ENCODE peak calls at places on chromosomes 1 and 21, in eight cellular contexts. H, D, C, T, K, J, V and Z are unnamed samples.

GRCh38 chr1:30527511-30528140 is 195.8 kb downstream of the MATN1 start:
- DNase-seq in H (no peak), D (no peak), C (no peak), T (peak), K (no peak), J (peak), V (no peak), Z (no peak)

GRCh38 chr1:53325326-53326087 is 2.4 kb downstream of the LRP8 start:
- DNase-seq in H (no peak), D (no peak), C (no peak), T (no peak), K (no peak), J (no peak), V (no peak), Z (peak)

GRCh38 chr1:54604572-54605370 is 18.6 kb downstream of the FAM151A start:
- DNase-seq in H (no peak), D (no peak), C (no peak), T (no peak), K (no peak), J (no peak), V (peak), Z (no peak)

GRCh38 chr1:187409341-187409740 is 580.6 kb downstream of the PLA2G4A start:
- DNase-seq in H (no peak), D (no peak), C (no peak), T (no peak), K (no peak), J (no peak), V (no peak), Z (no peak)

GRCh38 chr1:41492341-41492848 is 7.9 kb upstream of the EDN2 start:
- DNase-seq in H (peak), D (no peak), C (no peak), T (no peak), K (no peak), J (no peak), V (no peak), Z (peak)

GRCh38 chr1:76038306-76039004 is 36.1 kb upstream of the ST6GALNAC3 start:
- DNase-seq in H (no peak), D (no peak), C (no peak), T (no peak), K (no peak), J (no peak), V (no peak), Z (no peak)

GRCh38 chr21:45236481-45236880 is 51.2 kb downstream of the POFUT2 start:
- DNase-seq in H (no peak), D (no peak), C (no peak), T (no peak), K (no peak), J (no peak), V (no peak), Z (no peak)

GRCh38 chr1:230458509-230458908 is 32.4 kb upstream of the PGBD5 start:
- DNase-seq in H (no peak), D (no peak), C (no peak), T (no peak), K (no peak), J (no peak), V (no peak), Z (no peak)

GRCh38 chr1:31400393-31400792 is 12.6 kb upstream of the SERINC2 start:
- DNase-seq in H (no peak), D (no peak), C (no peak), T (no peak), K (no peak), J (no peak), V (no peak), Z (no peak)

GRCh38 chr21:35908311-35909078 is 151.8 kb downstream of the SETD4 start:
- DNase-seq in H (no peak), D (no peak), C (no peak), T (no peak), K (no peak), J (no peak), V (no peak), Z (no peak)

GRCh38 chr1:81549588-81550127 is 251.1 kb upstream of the ADGRL2 start:
- DNase-seq in H (peak), D (no peak), C (peak), T (no peak), K (no peak), J (no peak), V (peak), Z (no peak)

GRCh38 chr1:57018119-57018518 is 52.3 kb upstream of the C8B start:
- DNase-seq in H (no peak), D (no peak), C (no peak), T (no peak), K (no peak), J (no peak), V (no peak), Z (no peak)

GRCh38 chr1:78836736-78837135 is 169.8 kb downstream of the ADGRL4 start:
- DNase-seq in H (no peak), D (no peak), C (no peak), T (no peak), K (no peak), J (no peak), V (no peak), Z (no peak)

GRCh38 chr1:234188454-234188792 is 184.8 kb upstream of the COA6 start:
- DNase-seq in H (peak), D (no peak), C (no peak), T (no peak), K (no peak), J (no peak), V (peak), Z (no peak)

GRCh38 chr1:19210772-19211549 is 895 bp upstream of the UBR4 start:
- DNase-seq in H (no peak), D (no peak), C (no peak), T (no peak), K (no peak), J (no peak), V (no peak), Z (no peak)
- TF ChIP-seq EP300 in H (no peak), D (no peak), C (no peak), T (peak), K (no peak), J (no peak), V (no peak), Z (no peak)

DNA sequence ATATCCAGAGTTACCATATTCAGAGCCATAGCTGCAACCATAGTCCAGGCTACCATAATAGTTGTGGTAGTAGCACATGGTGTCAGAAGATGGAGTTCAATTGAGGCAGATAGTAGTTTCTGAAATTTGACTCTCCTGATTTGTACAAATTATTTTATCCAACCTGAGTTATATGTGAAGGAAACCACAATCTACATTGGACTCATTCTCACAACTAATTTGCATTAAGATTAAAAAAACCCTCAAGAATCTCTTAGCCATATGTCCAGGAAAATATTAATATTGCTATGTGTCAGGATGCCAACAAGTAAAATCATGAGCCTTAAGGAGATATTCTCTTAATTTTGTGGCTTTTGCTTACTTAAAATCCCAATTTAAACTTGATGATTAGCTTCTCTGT is at the start of gene KRTAP22-2:
- DNase-seq in H (no peak), D (no peak), C (no peak), T (no peak), K (no peak), J (no peak), V (no peak), Z (no peak)
- TF ChIP-seq EP300 in H (no peak), D (no peak), C (no peak), T (no peak), K (no peak), J (no peak), V (no peak), Z (no peak)

GRCh38 chr1:243596441-243597183 is 253.4 kb downstream of the AKT3 start:
- DNase-seq in H (no peak), D (no peak), C (no peak), T (no peak), K (no peak), J (no peak), V (peak), Z (no peak)
- TF ChIP-seq EP300 in H (no peak), D (no peak), C (peak), T (no peak), K (no peak), J (no peak), V (peak), Z (no peak)

GRCh38 chr1:3222042-3222692 is 153.2 kb downstream of the PRDM16 start:
- DNase-seq in H (no peak), D (no peak), C (no peak), T (no peak), K (no peak), J (peak), V (no peak), Z (peak)
- TF ChIP-seq EP300 in H (no peak), D (no peak), C (no peak), T (no peak), K (peak), J (no peak), V (no peak), Z (no peak)

DNA sequence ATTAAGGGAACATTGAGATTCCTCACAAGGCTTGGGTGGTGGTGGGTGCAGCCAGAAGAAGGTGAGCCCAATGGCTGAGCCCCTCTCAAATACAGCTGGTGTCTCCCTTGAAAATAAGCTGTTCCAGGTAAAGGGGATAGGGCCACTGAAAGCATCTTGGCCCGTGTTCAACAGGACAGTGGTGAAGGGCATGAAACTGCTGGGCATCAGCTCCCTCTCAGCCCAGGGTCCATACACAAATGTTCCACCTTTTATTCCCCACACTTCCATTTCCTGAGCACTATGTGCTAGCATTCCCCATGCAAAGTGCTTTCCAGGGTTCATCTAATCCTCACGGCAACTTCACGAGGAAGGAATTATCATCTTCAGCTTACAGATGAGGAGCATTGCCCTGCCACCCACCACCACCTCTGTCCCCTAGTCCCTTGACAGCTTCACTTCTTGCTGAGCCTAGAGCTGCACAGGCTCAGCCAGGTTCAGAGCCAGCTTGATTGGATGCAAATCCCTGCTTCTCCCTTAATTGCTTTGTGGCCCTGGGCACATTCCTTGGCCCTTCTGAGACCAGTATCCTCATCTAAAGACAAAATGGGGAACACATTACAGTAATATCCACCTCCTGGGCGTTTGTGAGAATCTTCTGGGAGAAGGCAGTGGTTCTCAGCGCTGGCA is 9.6 kb downstream of the TAGLN2 start:
- DNase-seq in H (no peak), D (no peak), C (no peak), T (no peak), K (no peak), J (no peak), V (no peak), Z (no peak)
- TF ChIP-seq EP300 in H (no peak), D (no peak), C (no peak), T (no peak), K (no peak), J (no peak), V (no peak), Z (no peak)

GRCh38 chr1:110034451-110035235 is at the start of gene STRIP1:
- DNase-seq in H (peak), D (peak), C (peak), T (peak), K (peak), J (peak), V (peak), Z (peak)

GRCh38 chr1:110032327-110032726 is 2.1 kb upstream of the STRIP1 start:
- DNase-seq in H (no peak), D (no peak), C (no peak), T (no peak), K (no peak), J (no peak), V (no peak), Z (no peak)

GRCh38 chr1:110033421-110033820 is 1.0 kb upstream of the STRIP1 start:
- DNase-seq in H (no peak), D (no peak), C (no peak), T (no peak), K (no peak), J (no peak), V (no peak), Z (no peak)

GRCh38 chr1:110034040-110034450 is 379 bp upstream of the STRIP1 start:
- DNase-seq in H (no peak), D (no peak), C (no peak), T (no peak), K (no peak), J (no peak), V (no peak), Z (no peak)

DNA sequence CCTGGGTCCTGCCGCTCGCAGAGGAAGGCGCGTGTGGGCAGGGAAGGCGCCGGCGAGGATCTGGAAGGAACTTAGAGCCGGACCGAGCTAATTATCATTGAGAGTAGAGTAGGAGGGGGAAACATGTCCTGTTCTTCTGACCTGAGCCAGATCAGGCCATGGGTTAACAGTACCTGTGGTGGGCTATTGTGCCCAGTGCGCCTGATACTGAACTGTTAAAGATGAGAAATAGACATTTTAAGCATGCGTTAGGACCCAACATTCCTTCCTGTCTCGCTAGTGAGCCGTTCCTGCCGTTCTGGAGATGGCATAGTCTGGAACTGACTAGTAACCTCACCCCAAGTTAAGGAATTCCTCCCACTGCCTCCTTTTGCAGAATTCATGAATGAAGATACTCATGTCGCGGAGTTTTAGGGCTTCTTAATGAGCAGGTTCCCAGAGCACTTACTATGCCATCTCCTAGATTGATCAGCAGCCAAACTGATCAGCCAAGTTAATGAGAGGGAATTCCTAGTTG is 870 bp downstream of the STRIP1 start:
- DNase-seq in H (no peak), D (no peak), C (no peak), T (no peak), K (no peak), J (no peak), V (no peak), Z (no peak)
- TF ChIP-seq EP300 in H (no peak), D (no peak), C (no peak), T (no peak), K (no peak), J (no peak), V (no peak), Z (no peak)